ENCODE peak calls at places on chromosomes 13 and 19, in six cellular contexts. One of them, this sample, is unnamed.

GRCh38 chr13:65555973-65556372 is 1674.2 kb downstream of the PCDH9 start:
- DNase-seq in substantia nigra: no peak
- DNase-seq in pancreas: no peak
- DNase-seq in nephron progenitor cell: no peak
- DNase-seq in HFF-Myc: no peak
- DNase-seq in activated CD8-positive, alpha-beta memory T cell treated with anti-CD3 and anti-CD28 coated beads for 1 hour: no peak
- DNase-seq in this sample: no peak

GRCh38 chr13:27359203-27359821 is 65.1 kb upstream of the GTF3A start:
- DNase-seq in substantia nigra: peak
- DNase-seq in nephron progenitor cell: peak
- DNase-seq in pancreas: peak
- DNase-seq in activated CD8-positive, alpha-beta memory T cell treated with anti-CD3 and anti-CD28 coated beads for 1 hour: peak
- DNase-seq in HFF-Myc: no peak
- DNase-seq in this sample: peak

GRCh38 chr13:76822691-76823267 is 63.4 kb downstream of the KCTD12 start:
- DNase-seq in activated CD8-positive, alpha-beta memory T cell treated with anti-CD3 and anti-CD28 coated beads for 1 hour: no peak
- DNase-seq in pancreas: no peak
- DNase-seq in nephron progenitor cell: no peak
- DNase-seq in HFF-Myc: no peak
- DNase-seq in substantia nigra: no peak
- DNase-seq in this sample: no peak

GRCh38 chr19:50039968-50040367 is 14.2 kb downstream of the ZNF473 start:
- DNase-seq in activated CD8-positive, alpha-beta memory T cell treated with anti-CD3 and anti-CD28 coated beads for 1 hour: no peak
- DNase-seq in HFF-Myc: no peak
- DNase-seq in nephron progenitor cell: no peak
- DNase-seq in substantia nigra: no peak
- DNase-seq in pancreas: no peak
- DNase-seq in this sample: no peak

GRCh38 chr19:38290631-38291147 is 13.4 kb upstream of the C19orf33 start:
- DNase-seq in HFF-Myc: peak
- DNase-seq in pancreas: peak
- DNase-seq in nephron progenitor cell: no peak
- DNase-seq in substantia nigra: no peak
- DNase-seq in activated CD8-positive, alpha-beta memory T cell treated with anti-CD3 and anti-CD28 coated beads for 1 hour: no peak
- DNase-seq in this sample: peak

GRCh38 chr19:4352701-4353121 is 9.3 kb downstream of the MPND start:
- DNase-seq in pancreas: peak
- DNase-seq in HFF-Myc: no peak
- DNase-seq in activated CD8-positive, alpha-beta memory T cell treated with anti-CD3 and anti-CD28 coated beads for 1 hour: peak
- DNase-seq in substantia nigra: no peak
- DNase-seq in nephron progenitor cell: peak
- DNase-seq in this sample: no peak

GRCh38 chr19:703651-704446 is 4.9 kb upstream of the PALM start:
- DNase-seq in HFF-Myc: peak
- DNase-seq in pancreas: peak
- DNase-seq in substantia nigra: no peak
- DNase-seq in nephron progenitor cell: peak
- DNase-seq in activated CD8-positive, alpha-beta memory T cell treated with anti-CD3 and anti-CD28 coated beads for 1 hour: peak
- DNase-seq in this sample: no peak

GRCh38 chr19:58279042-58279924 is 528 bp downstream of the ZNF8 start:
- DNase-seq in nephron progenitor cell: peak
- DNase-seq in pancreas: peak
- DNase-seq in HFF-Myc: peak
- DNase-seq in activated CD8-positive, alpha-beta memory T cell treated with anti-CD3 and anti-CD28 coated beads for 1 hour: peak
- DNase-seq in substantia nigra: peak
- DNase-seq in this sample: peak

GRCh38 chr19:14978377-14978776 is 1.3 kb downstream of the SLC1A6 start:
- DNase-seq in substantia nigra: no peak
- DNase-seq in nephron progenitor cell: no peak
- DNase-seq in activated CD8-positive, alpha-beta memory T cell treated with anti-CD3 and anti-CD28 coated beads for 1 hour: no peak
- DNase-seq in HFF-Myc: no peak
- DNase-seq in pancreas: no peak
- DNase-seq in this sample: no peak

This sample was measured in amniotic stem cell.